ENCODE peak calls at places on chromosomes 12 and 14, in five cellular contexts. Y is SK-N-DZ, O is left ventricle myocardium inferior, I is HS-5, G is GM04504. J is an unnamed sample.

GRCh38 chr12:93031028-93031427 is 101.9 kb upstream of the EEA1 start:
- DNase-seq in G (no peak), O (no peak), I (no peak), Y (no peak), J (no peak)

GRCh38 chr14:63362305-63362914 is 43.7 kb upstream of the GPHB5 start:
- DNase-seq in Y (no peak), O (no peak), G (no peak), I (no peak), J (no peak)

GRCh38 chr14:74940956-74941565 is 14.3 kb downstream of the PGF start:
- DNase-seq in G (no peak), Y (no peak), I (no peak), O (no peak), J (no peak)

GRCh38 chr12:55842681-55843429 is at the start of gene MMP19:
- DNase-seq in Y (no peak), O (no peak), G (no peak), I (peak), J (no peak)

GRCh38 chr14:64060648-64061096 is 207.9 kb downstream of the SYNE2 start:
- DNase-seq in O (no peak), I (no peak), G (no peak), Y (peak), J (no peak)

GRCh38 chr12:1473418-1473817 is 121.0 kb downstream of the FBXL14 start:
- DNase-seq in O (no peak), G (no peak), I (no peak), Y (no peak), J (no peak)

GRCh38 chr12:58920102-58920955 is at the start of gene LRIG3:
- DNase-seq in O (peak), I (peak), G (peak), Y (peak), J (peak)

GRCh38 chr12:124554429-124555029 is 12.9 kb downstream of the NCOR2 start:
- DNase-seq in I (no peak), Y (no peak), O (peak), G (no peak), J (no peak)

GRCh38 chr14:32329690-32330290 is 692 bp downstream of the AKAP6 start:
- DNase-seq in G (no peak), I (no peak), O (no peak), Y (no peak), J (no peak)

GRCh38 chr12:46430340-46430948 is 57.9 kb upstream of the SLC38A2 start:
- DNase-seq in O (no peak), G (peak), Y (no peak), I (peak), J (no peak)

GRCh38 chr12:42761601-42762350 is 172.2 kb upstream of the PRICKLE1 start:
- DNase-seq in O (no peak), I (no peak), Y (no peak), G (peak), J (no peak)

GRCh38 chr12:22321620-22322019 is 12.9 kb downstream of the ST8SIA1 start:
- DNase-seq in G (no peak), Y (no peak), O (no peak), I (no peak), J (no peak)

GRCh38 chr14:104157303-104157928 is 19.0 kb downstream of the KIF26A start:
- DNase-seq in G (no peak), I (no peak), Y (peak), O (no peak), J (no peak)

GRCh38 chr12:76679778-76680177 is 84.1 kb upstream of the ZDHHC17 start:
- DNase-seq in G (no peak), O (no peak), I (no peak), Y (no peak), J (no peak)

GRCh38 chr12:92403210-92404175 is 257.8 kb upstream of the BTG1 start:
- DNase-seq in O (no peak), Y (no peak), I (no peak), G (no peak), J (no peak)

GRCh38 chr12:70982991-70983390 is 62.5 kb upstream of the PTPRR start:
- DNase-seq in I (no peak), G (no peak), O (no peak), Y (peak), J (no peak)

GRCh38 chr12:121301876-121302275 is 5.4 kb upstream of the CAMKK2 start:
- DNase-seq in Y (no peak), O (no peak), I (no peak), G (no peak), J (no peak)

GRCh38 chr14:99775351-99775750 is 17.9 kb upstream of the EML1 start:
- DNase-seq in Y (no peak), I (no peak), G (no peak), O (no peak), J (no peak)

GRCh38 chr12:50550530-50551223 is 45.9 kb downstream of the DIP2B start:
- DNase-seq in I (no peak), G (no peak), O (no peak), Y (no peak), J (peak)

GRCh38 chr14:100221419-100222218 is 17.3 kb upstream of the YY1 start:
- DNase-seq in G (no peak), Y (no peak), I (no peak), O (peak), J (peak)

GRCh38 chr12:80353254-80353653 is 90.8 kb upstream of the PTPRQ start:
- DNase-seq in G (no peak), O (no peak), I (no peak), Y (no peak), J (no peak)

GRCh38 chr12:71135812-71136176 is 22.0 kb downstream of the TSPAN8 start:
- DNase-seq in I (no peak), Y (no peak), G (no peak), O (no peak), J (no peak)

GRCh38 chr12:44088647-44089046 is 252.8 kb downstream of the TMEM117 start:
- DNase-seq in G (no peak), O (no peak), Y (no peak), I (no peak), J (no peak)

GRCh38 chr12:93376436-93377251 is 1.1 kb upstream of the NUDT4 start:
- DNase-seq in G (no peak), I (no peak), Y (peak), O (peak), J (peak)

GRCh38 chr14:95953111-95953724 is 76.6 kb downstream of the TUNAR start:
- DNase-seq in G (no peak), O (no peak), Y (no peak), I (no peak), J (no peak)

GRCh38 chr14:88129306-88130056 is 124.5 kb downstream of the GPR65 start:
- DNase-seq in I (peak), Y (peak), G (peak), O (no peak), J (no peak)

GRCh38 chr14:101222362-101223090 is 319.0 kb upstream of the RTL1 start:
- DNase-seq in Y (no peak), I (no peak), G (no peak), O (no peak), J (no peak)

GRCh38 chr14:64774272-64774671 is 70.0 kb downstream of the PLEKHG3 start:
- DNase-seq in Y (no peak), G (no peak), I (no peak), O (no peak), J (no peak)

GRCh38 chr12:14417717-14418116 is 52.2 kb downstream of the ATF7IP start:
- DNase-seq in Y (peak), G (peak), O (peak), I (peak), J (no peak)

GRCh38 chr14:94014375-94014774 is 11.8 kb upstream of the OTUB2 start:
- DNase-seq in O (no peak), G (no peak), I (no peak), Y (no peak), J (no peak)

J was measured in ureter.